ENCODE peak calls at places on chromosomes 1 and 21, in eight cellular contexts. C is GM12865; U is IMR-90; G is cardiac fibroblast; J is kidney epithelial cell; M is dorsolateral prefrontal cortex; B is naive thymus-derived CD4-positive, alpha-beta T cell; O is retinal pigment epithelial cell. F is an unnamed sample.

GRCh38 chr1:5526822-5527551 is 465.2 kb downstream of the NPHP4 start:
- DNase-seq in C (no peak), U (no peak), G (no peak), J (no peak), M (no peak), B (no peak), O (no peak), F (no peak)

GRCh38 chr1:162538815-162539431 is 22.6 kb upstream of the UAP1 start:
- DNase-seq in C (no peak), U (peak), G (peak), J (peak), M (no peak), B (no peak), O (peak), F (peak)

GRCh38 chr1:111334169-111334568 is 43.5 kb downstream of the CHIA start:
- DNase-seq in C (peak), U (peak), G (peak), J (no peak), M (no peak), B (peak), O (no peak), F (no peak)

GRCh38 chr1:41740630-41741239 is 178.0 kb downstream of the HIVEP3 start:
- DNase-seq in C (peak), U (no peak), G (no peak), J (no peak), M (no peak), B (no peak), O (no peak), F (no peak)

GRCh38 chr1:53155534-53155933 is 13.1 kb upstream of the SLC1A7 start:
- DNase-seq in C (no peak), U (no peak), G (no peak), J (no peak), M (no peak), B (no peak), O (no peak), F (no peak)

GRCh38 chr1:54249798-54250497 is 50.0 kb downstream of the MRPL37 start:
- DNase-seq in C (no peak), U (peak), G (peak), J (no peak), M (no peak), B (no peak), O (no peak), F (peak)

GRCh38 chr1:48807599-48808260 is 31.0 kb upstream of the BEND5 start:
- DNase-seq in C (no peak), U (no peak), G (peak), J (no peak), M (no peak), B (no peak), O (no peak), F (no peak)

GRCh38 chr1:101238041-101238515 is 1.3 kb downstream of the S1PR1 start:
- DNase-seq in C (peak), U (no peak), G (no peak), J (no peak), M (no peak), B (peak), O (no peak), F (no peak)

GRCh38 chr1:46948629-46949282 is 7.5 kb upstream of the CYP4A11 start:
- DNase-seq in C (no peak), U (no peak), G (no peak), J (no peak), M (no peak), B (no peak), O (no peak), F (no peak)

GRCh38 chr1:186682721-186683120 is 2.5 kb upstream of the PTGS2 start:
- DNase-seq in C (no peak), U (peak), G (peak), J (no peak), M (no peak), B (no peak), O (no peak), F (peak)

GRCh38 chr21:46393451-46393940 is 65.2 kb upstream of the DIP2A start:
- DNase-seq in C (no peak), U (no peak), G (no peak), J (no peak), M (no peak), B (no peak), O (no peak), F (no peak)

GRCh38 chr1:202107321-202107761 is 15.4 kb upstream of the GPR37L1 start:
- DNase-seq in C (no peak), U (no peak), G (no peak), J (no peak), M (no peak), B (no peak), O (no peak), F (no peak)

GRCh38 chr1:182339684-182340083 is 51.9 kb downstream of the GLUL start:
- DNase-seq in C (no peak), U (no peak), G (no peak), J (no peak), M (no peak), B (no peak), O (no peak), F (no peak)

DNA sequence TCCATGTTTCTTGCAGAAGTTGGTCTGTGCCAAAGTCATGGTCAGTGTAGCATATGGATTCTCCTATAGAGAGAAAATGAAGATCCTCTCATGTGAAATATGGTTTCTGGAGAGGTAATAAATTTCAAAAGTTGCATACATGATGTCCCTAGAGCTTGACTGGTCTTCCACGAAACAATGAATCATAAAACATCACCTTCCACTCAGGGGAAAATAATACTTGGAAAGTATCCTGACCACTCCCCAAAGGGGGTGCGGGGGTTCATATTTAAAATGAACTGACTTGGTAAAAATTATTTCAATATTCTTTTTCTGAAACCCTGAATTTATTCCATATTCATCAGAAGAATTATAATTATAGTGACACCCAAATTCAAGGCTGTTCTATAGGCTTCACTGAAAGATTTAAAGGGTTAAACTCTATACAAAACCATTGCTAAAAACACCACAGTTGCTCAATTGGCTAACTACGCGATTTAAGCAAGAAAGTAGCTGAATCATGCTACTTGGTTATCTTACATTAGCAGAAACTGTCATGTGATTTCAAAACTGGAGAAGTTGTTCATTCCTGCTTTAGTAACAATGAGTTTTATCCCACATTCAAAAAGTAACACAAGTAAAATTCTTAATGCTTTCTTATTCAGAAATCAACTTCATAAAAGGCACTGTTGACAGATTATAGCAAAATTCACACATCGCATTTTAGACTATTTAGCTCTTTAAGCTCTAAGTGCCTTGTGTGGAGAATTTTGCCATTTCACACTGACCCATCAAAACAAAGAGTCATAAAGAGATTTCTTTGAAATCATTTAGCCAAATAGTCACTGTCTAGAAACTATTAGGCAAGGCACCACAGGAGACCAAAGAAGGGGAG is 5.3 kb downstream of the CREG1 start:
- DNase-seq in C (no peak), U (peak), G (peak), J (no peak), M (no peak), B (no peak), O (no peak), F (no peak)
- H3K4me3 ChIP-seq in C (no peak), U (no peak), G (no peak), J (no peak), M (peak), B (no peak), O (no peak), F (no peak)

GRCh38 chr1:1917995-1918900 is 831 bp downstream of the TMEM52 start:
- DNase-seq in C (no peak), U (no peak), G (no peak), J (no peak), M (no peak), B (no peak), O (no peak), F (no peak)

GRCh38 chr1:1920057-1920607 is 1.1 kb upstream of the TMEM52 start:
- DNase-seq in C (no peak), U (no peak), G (no peak), J (no peak), M (no peak), B (no peak), O (no peak), F (no peak)

GRCh38 chr1:1918901-1919303 is at the start of gene TMEM52:
- DNase-seq in C (no peak), U (no peak), G (no peak), J (no peak), M (no peak), B (no peak), O (no peak), F (no peak)

GRCh38 chr1:1920608-1921458 is 1.8 kb upstream of the TMEM52 start:
- DNase-seq in C (no peak), U (no peak), G (no peak), J (no peak), M (no peak), B (no peak), O (no peak), F (no peak)

GRCh38 chr1:1919304-1920056 is 401 bp upstream of the TMEM52 start:
- DNase-seq in C (peak), U (peak), G (peak), J (peak), M (peak), B (peak), O (peak), F (peak)
- H3K4me3 ChIP-seq in C (peak), U (peak), G (peak), J (peak), M (peak), B (peak), O (peak), F (peak)

GRCh38 chr1:201008666-201009360 is 14.7 kb downstream of the KIF21B start:
- DNase-seq in C (no peak), U (no peak), G (no peak), J (no peak), M (no peak), B (no peak), O (no peak), F (no peak)

GRCh38 chr1:201006450-201006849 is 17.1 kb downstream of the KIF21B start:
- DNase-seq in C (no peak), U (no peak), G (no peak), J (no peak), M (no peak), B (no peak), O (no peak), F (no peak)

GRCh38 chr1:201009967-201010645 is 13.4 kb downstream of the KIF21B start:
- DNase-seq in C (no peak), U (no peak), G (no peak), J (no peak), M (no peak), B (no peak), O (no peak), F (no peak)

GRCh38 chr1:201004732-201005131 is 18.8 kb downstream of the KIF21B start:
- DNase-seq in C (no peak), U (no peak), G (no peak), J (no peak), M (no peak), B (no peak), O (no peak), F (no peak)

DNA sequence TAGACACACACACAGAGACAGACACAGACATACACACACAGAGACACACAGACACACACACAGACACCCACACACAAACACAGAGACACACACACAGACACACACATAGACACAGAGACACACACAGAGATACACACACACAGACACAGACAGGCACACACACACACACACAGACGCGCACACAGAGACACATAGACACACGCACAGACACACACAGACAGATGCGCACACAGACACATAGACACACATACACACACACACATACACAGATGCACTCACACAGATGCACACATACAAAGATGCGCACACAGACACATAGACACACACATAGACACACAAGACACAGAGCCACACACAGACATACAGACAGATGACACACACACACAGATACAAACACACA is 16.0 kb downstream of the KIF21B start:
- DNase-seq in C (no peak), U (no peak), G (no peak), J (no peak), M (no peak), B (no peak), O (no peak), F (no peak)
- H3K4me3 ChIP-seq in C (no peak), U (no peak), G (no peak), J (no peak), M (no peak), B (no peak), O (no peak), F (no peak)

GRCh38 chr1:242525360-242525722 is 844 bp upstream of the PLD5 start:
- DNase-seq in C (no peak), U (no peak), G (no peak), J (no peak), M (no peak), B (no peak), O (no peak), F (no peak)

GRCh38 chr1:242522304-242522945 is 2.1 kb downstream of the PLD5 start:
- DNase-seq in C (no peak), U (no peak), G (no peak), J (no peak), M (no peak), B (no peak), O (no peak), F (no peak)

GRCh38 chr1:242523282-242523967 is 1.1 kb downstream of the PLD5 start:
- DNase-seq in C (no peak), U (no peak), G (no peak), J (no peak), M (no peak), B (no peak), O (no peak), F (no peak)

GRCh38 chr1:242524571-242525359 is at the start of gene PLD5:
- DNase-seq in C (no peak), U (no peak), G (no peak), J (no peak), M (peak), B (no peak), O (no peak), F (no peak)

DNA sequence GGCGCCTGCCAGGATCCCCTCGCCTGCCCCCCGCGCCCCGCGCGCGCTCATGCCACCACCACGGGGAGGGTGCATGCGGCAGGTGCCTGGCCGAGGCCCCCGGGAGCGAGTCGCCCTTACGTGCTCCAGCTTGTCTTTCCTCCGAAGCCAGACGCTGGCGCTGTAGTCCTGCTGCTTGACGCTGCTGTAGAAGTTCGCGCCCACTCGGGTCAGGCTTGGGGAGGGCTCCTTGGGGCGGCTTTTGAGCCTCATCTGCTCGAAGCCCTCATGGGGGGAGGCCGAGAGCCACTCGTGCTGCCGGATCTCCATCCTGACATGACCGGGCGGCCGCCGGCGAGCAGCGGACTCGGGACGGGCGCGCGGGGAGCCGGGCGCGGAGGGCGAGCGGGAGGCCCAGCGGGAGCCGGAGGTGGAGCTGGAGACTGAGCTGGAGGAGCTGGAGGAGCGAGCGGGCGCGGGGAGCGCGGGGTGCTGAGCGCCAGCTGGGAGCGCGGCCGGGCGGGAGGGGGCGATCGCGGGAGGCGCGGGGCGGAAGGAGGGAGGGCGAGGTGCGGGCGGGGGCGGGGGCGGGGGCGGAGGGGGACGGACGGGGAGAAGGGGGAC is 428 bp downstream of the PLD5 start:
- DNase-seq in C (no peak), U (no peak), G (peak), J (no peak), M (peak), B (no peak), O (peak), F (no peak)
- H3K4me3 ChIP-seq in C (no peak), U (peak), G (peak), J (peak), M (peak), B (no peak), O (peak), F (peak)

DNA sequence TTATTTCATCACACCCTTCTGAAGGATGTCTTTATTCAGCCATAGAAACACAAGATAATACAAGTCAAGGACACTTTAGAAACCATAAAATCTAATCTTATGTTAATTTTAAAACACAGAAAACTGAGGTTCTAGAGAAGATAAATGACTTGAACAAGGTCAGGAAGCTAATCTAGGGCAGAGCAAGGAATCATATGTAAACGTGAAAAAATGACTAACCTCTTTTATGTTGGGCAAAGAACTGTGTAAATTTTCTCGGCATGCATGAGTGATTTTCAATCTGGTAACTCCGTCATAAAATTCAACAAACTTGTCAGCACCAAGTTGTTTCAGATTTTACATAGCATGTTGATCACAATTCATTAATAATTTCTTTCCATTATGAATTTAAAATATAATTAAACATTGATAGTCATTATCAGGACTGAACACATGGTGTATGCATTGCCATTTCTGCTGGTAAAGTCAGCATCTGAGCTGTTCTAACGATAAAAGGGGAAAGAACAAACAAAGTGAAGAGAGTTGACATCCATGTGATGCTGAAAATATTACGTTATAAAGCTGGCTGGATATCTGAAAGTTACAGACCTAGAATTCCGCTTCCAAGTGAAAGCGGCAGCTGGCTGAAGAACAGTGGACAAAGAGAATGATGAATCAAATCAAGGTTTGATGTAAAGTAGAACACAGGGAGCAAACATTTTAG is 1037.4 kb upstream of the TMPRSS15 start:
- DNase-seq in C (peak), U (no peak), G (no peak), J (no peak), M (no peak), B (no peak), O (no peak), F (no peak)
- H3K4me3 ChIP-seq in C (no peak), U (no peak), G (no peak), J (no peak), M (no peak), B (no peak), O (no peak), F (no peak)

GRCh38 chr1:39044762-39045161 is 18.6 kb downstream of the NDUFS5 start:
- DNase-seq in C (no peak), U (no peak), G (no peak), J (no peak), M (no peak), B (no peak), O (no peak), F (no peak)

GRCh38 chr1:39048745-39049370 is 22.7 kb downstream of the NDUFS5 start:
- DNase-seq in C (peak), U (no peak), G (peak), J (no peak), M (no peak), B (no peak), O (no peak), F (no peak)

GRCh38 chr1:39045231-39045630 is 19.1 kb downstream of the NDUFS5 start:
- DNase-seq in C (no peak), U (no peak), G (no peak), J (no peak), M (no peak), B (no peak), O (no peak), F (no peak)

GRCh38 chr1:39047374-39048229 is 21.5 kb downstream of the NDUFS5 start:
- DNase-seq in C (peak), U (peak), G (peak), J (peak), M (no peak), B (no peak), O (peak), F (peak)

GRCh38 chr1:39046811-39047210 is 20.7 kb downstream of the NDUFS5 start:
- DNase-seq in C (no peak), U (no peak), G (peak), J (no peak), M (no peak), B (no peak), O (no peak), F (no peak)
- H3K4me3 ChIP-seq in C (no peak), U (no peak), G (no peak), J (no peak), M (no peak), B (no peak), O (no peak), F (no peak)

GRCh38 chr1:174800951-174801350 is 198.8 kb upstream of the CACYBP start:
- DNase-seq in C (no peak), U (no peak), G (no peak), J (no peak), M (no peak), B (no peak), O (no peak), F (no peak)
- H3K4me3 ChIP-seq in C (no peak), U (no peak), G (no peak), J (peak), M (peak), B (peak), O (peak), F (no peak)

GRCh38 chr1:8905582-8906191 is 27.2 kb upstream of the ENO1 start:
- DNase-seq in C (no peak), U (no peak), G (peak), J (no peak), M (no peak), B (no peak), O (no peak), F (peak)

GRCh38 chr1:8903908-8904650 is 25.6 kb upstream of the ENO1 start:
- DNase-seq in C (no peak), U (peak), G (peak), J (peak), M (no peak), B (no peak), O (peak), F (peak)

GRCh38 chr1:8899046-8899445 is 20.6 kb upstream of the ENO1 start:
- DNase-seq in C (no peak), U (no peak), G (no peak), J (no peak), M (no peak), B (no peak), O (no peak), F (no peak)

GRCh38 chr1:8902765-8903164 is 24.3 kb upstream of the ENO1 start:
- DNase-seq in C (no peak), U (peak), G (peak), J (no peak), M (no peak), B (no peak), O (no peak), F (peak)

GRCh38 chr1:8903410-8903809 is 24.9 kb upstream of the ENO1 start:
- DNase-seq in C (no peak), U (no peak), G (peak), J (no peak), M (no peak), B (no peak), O (no peak), F (no peak)
- H3K4me3 ChIP-seq in C (no peak), U (no peak), G (no peak), J (no peak), M (no peak), B (no peak), O (no peak), F (no peak)